ENCODE peak calls at places on chromosomes 5 and 9, in eight cellular contexts. I, P, R, J, B, Q, A and C are unnamed samples.

GRCh38 chr5:82753374-82753773 is 323.8 kb downstream of the TMEM167A start:
- DNase-seq in I (no peak), J (no peak), R (no peak), B (no peak), Q (no peak), P (no peak), A (no peak), C (no peak)

GRCh38 chr9:13110766-13111400 is 168.6 kb downstream of the MPDZ start:
- DNase-seq in A (no peak), I (peak), P (no peak), J (no peak), R (no peak), Q (no peak), B (no peak), C (peak)

GRCh38 chr9:34372598-34373011 is 4.1 kb downstream of the MYORG start:
- DNase-seq in I (no peak), Q (no peak), P (no peak), J (no peak), R (no peak), A (peak), B (no peak), C (no peak)

GRCh38 chr5:109558364-109558763 is 131.4 kb upstream of the MAN2A1 start:
- DNase-seq in R (no peak), I (no peak), P (no peak), Q (no peak), J (no peak), B (no peak), A (no peak), C (peak)

GRCh38 chr5:1101991-1102713 is 9.7 kb downstream of the SLC12A7 start:
- DNase-seq in B (peak), I (peak), A (peak), Q (peak), R (no peak), J (no peak), P (no peak), C (no peak)

GRCh38 chr5:11166906-11167305 is 405.9 kb upstream of the DAP start:
- DNase-seq in P (no peak), A (no peak), I (no peak), Q (no peak), R (no peak), B (no peak), J (no peak), C (no peak)

GRCh38 chr9:121857941-121858340 is 206.5 kb downstream of the DAB2IP start:
- DNase-seq in J (no peak), B (no peak), R (no peak), P (no peak), I (no peak), Q (no peak), A (no peak), C (no peak)

GRCh38 chr5:6279607-6280006 is 98.7 kb downstream of the MED10 start:
- DNase-seq in Q (no peak), P (no peak), I (no peak), B (no peak), R (no peak), J (no peak), A (no peak), C (no peak)

GRCh38 chr5:65924366-65925093 is 1.8 kb upstream of the ERBIN start:
- DNase-seq in I (no peak), J (no peak), R (no peak), A (no peak), B (no peak), P (no peak), Q (peak), C (no peak)

GRCh38 chr9:92407818-92408217 is 3.4 kb upstream of the OGN start:
- DNase-seq in R (no peak), A (no peak), P (no peak), I (no peak), B (no peak), J (no peak), Q (no peak), C (no peak)

GRCh38 chr9:99607852-99608448 is 213.7 kb upstream of the NR4A3 start:
- DNase-seq in B (no peak), I (no peak), A (no peak), Q (no peak), P (no peak), J (no peak), R (no peak), C (no peak)

GRCh38 chr9:134910146-134910545 is 7.6 kb downstream of the FCN1 start:
- DNase-seq in I (peak), P (no peak), R (no peak), Q (no peak), J (no peak), B (no peak), A (no peak), C (no peak)

GRCh38 chr9:13145340-13145739 is 134.2 kb downstream of the MPDZ start:
- DNase-seq in P (no peak), Q (no peak), I (no peak), B (no peak), R (no peak), A (no peak), J (no peak), C (no peak)

GRCh38 chr5:89733772-89734171 is 675.8 kb downstream of the CETN3 start:
- DNase-seq in I (no peak), J (no peak), Q (no peak), P (no peak), A (no peak), B (no peak), R (no peak), C (no peak)